ENCODE peak calls at places on chromosome 13, in four cellular contexts. H is K562, Q is GM12878, B is HepG2. K is an unnamed sample.

GRCh38 chr13:35881360-35881759 is 249.8 kb downstream of the DCLK1 start:
- DNase-seq in H (no peak), Q (no peak), B (no peak), K (no peak)

GRCh38 chr13:110477711-110478245 is 83.7 kb downstream of the RAB20 start:
- DNase-seq in H (no peak), Q (no peak), B (no peak), K (no peak)

GRCh38 chr13:103140001-103140671 is 73.9 kb upstream of the SLC10A2 start:
- DNase-seq in H (peak), Q (peak), B (peak), K (peak)

GRCh38 chr13:34730966-34731365 is 211.1 kb upstream of the NBEA start:
- DNase-seq in H (no peak), Q (no peak), B (no peak), K (no peak)

GRCh38 chr13:101262306-101262705 is 154.0 kb downstream of the NALCN start:
- DNase-seq in H (no peak), Q (no peak), B (no peak), K (no peak)

GRCh38 chr13:45847554-45848224 is 3.9 kb downstream of the SIAH3 start:
- DNase-seq in H (peak), Q (no peak), B (no peak), K (no peak)

GRCh38 chr13:70814684-70815083 is 706.4 kb upstream of the KLHL1 start:
- DNase-seq in H (no peak), Q (no peak), B (no peak), K (no peak)

GRCh38 chr13:65834897-65835296 is 1395.2 kb downstream of the PCDH9 start:
- DNase-seq in H (no peak), Q (no peak), B (no peak), K (no peak)

GRCh38 chr13:108947551-108948030 is 318.2 kb downstream of the MYO16 start:
- DNase-seq in H (no peak), Q (no peak), B (no peak), K (no peak)

GRCh38 chr13:106581268-106581667 is 13.3 kb upstream of the ARGLU1 start:
- DNase-seq in H (no peak), Q (no peak), B (no peak), K (no peak)

GRCh38 chr13:75299913-75300862 is 181.8 kb downstream of the TBC1D4 start:
- DNase-seq in H (no peak), Q (peak), B (no peak), K (no peak)

GRCh38 chr13:83709751-83710515 is 172.3 kb downstream of the SLITRK1 start:
- DNase-seq in H (no peak), Q (no peak), B (no peak), K (no peak)

GRCh38 chr13:34013061-34013460 is 195.1 kb downstream of the RFC3 start:
- DNase-seq in H (no peak), Q (no peak), B (no peak), K (no peak)

GRCh38 chr13:32674503-32674902 is 88.3 kb downstream of the PDS5B start:
- DNase-seq in H (no peak), Q (no peak), B (no peak), K (no peak)

GRCh38 chr13:51502206-51502651 is 49.4 kb upstream of the INTS6 start:
- DNase-seq in H (no peak), Q (peak), B (no peak), K (no peak)

GRCh38 chr13:80360298-80360827 is 19.4 kb upstream of the SPRY2 start:
- DNase-seq in H (no peak), Q (no peak), B (no peak), K (no peak)

GRCh38 chr13:106617561-106617960 is 49.6 kb upstream of the ARGLU1 start:
- DNase-seq in H (no peak), Q (no peak), B (no peak), K (no peak)

GRCh38 chr13:60572855-60573254 is 175.8 kb downstream of the TDRD3 start:
- DNase-seq in H (no peak), Q (no peak), B (no peak), K (no peak)

GRCh38 chr13:111317571-111318360 is 2.7 kb upstream of the TEX29 start:
- DNase-seq in H (no peak), Q (no peak), B (no peak), K (no peak)

GRCh38 chr13:106882222-106882621 is 314.3 kb upstream of the ARGLU1 start:
- DNase-seq in H (no peak), Q (no peak), B (no peak), K (no peak)

GRCh38 chr13:86584301-86584700 is 785.1 kb upstream of the SLITRK6 start:
- DNase-seq in H (no peak), Q (no peak), B (no peak), K (no peak)

GRCh38 chr13:110641055-110642015 is 26.0 kb downstream of the NAXD start:
- DNase-seq in H (no peak), Q (no peak), B (no peak), K (no peak)

GRCh38 chr13:30422056-30422914 is at the start of gene UBE2L5:
- DNase-seq in H (peak), Q (no peak), B (peak), K (no peak)

GRCh38 chr13:24709186-24709913 is 29.1 kb downstream of the ATP12A start:
- DNase-seq in H (no peak), Q (no peak), B (no peak), K (no peak)

GRCh38 chr13:28059214-28059613 is 41.2 kb downstream of the FLT3 start:
- DNase-seq in H (peak), Q (no peak), B (peak), K (no peak)
- TF ChIP-seq SIN3A in H (no peak), Q (no peak), B (no peak), K (no peak)

DNA sequence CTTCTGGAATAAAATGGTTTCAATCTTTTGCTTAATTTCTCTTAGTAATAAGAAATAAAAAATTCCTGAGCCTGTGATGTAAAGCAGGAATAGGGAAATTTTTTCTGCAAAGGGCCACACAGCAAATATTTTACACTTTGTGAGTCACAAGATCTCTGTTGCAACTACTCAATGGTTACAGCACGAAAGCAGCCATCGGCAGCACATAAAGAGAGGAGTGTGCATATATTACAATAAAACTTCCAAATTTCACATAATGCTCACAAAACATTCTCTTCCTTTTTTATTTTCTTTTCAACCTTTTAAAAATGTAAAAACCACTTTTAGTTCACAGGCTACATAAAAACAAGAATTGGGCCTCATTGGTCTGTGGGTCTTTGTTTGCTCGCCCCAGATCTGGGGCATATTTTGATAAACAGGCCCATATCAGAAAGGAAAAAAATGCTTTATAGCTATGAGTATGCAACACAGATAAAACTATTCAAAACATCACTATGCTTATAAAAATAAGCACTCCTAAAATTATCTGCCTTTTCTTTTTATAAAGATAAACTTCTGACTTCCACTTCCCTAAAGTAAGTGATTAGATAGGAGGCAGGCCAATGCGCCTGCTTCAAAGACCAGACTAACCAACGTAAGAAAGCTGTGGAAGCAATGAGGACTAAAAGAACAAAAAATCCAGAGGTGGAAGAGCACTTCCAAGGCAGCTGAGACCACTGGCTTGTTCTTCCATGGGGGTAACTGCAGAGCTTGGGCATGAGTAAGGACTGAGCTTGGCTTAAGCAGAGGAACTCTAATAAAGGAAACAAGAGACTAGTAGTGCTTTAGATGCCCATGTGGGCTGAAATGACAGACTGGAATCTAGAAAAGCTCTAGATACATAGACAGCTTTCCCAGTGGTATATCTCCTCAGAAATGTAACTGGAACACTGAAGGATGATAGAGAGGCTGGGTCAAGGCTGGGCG is 26.4 kb downstream of the MYCBP2 start:
- DNase-seq in H (peak), Q (no peak), B (no peak), K (no peak)
- H3K4me3 ChIP-seq in H (no peak), Q (peak), B (no peak), K (no peak)

DNA sequence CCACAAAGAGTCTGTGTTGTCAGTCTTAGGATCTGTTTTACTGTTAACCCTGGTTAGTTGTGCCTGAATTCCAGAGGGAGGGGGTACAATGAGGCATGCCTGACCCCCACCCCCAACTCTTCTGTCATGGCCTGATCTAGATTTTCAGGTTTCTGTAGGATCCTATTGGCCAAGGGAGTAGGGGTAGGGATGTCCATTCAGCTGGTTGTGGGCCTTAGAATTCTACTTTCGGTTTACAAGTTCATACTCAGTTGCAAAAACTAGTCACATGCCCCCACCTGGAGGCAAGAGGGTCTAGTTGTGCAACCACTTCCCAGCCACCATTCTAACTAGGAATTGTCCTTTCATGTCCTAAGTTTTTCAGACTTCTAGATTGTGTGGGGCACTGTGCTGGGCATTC is 94.3 kb upstream of the MBNL2 start:
- DNase-seq in H (no peak), Q (no peak), B (peak), K (no peak)
- TF ChIP-seq SIN3A in H (no peak), Q (no peak), B (no peak), K (no peak)

GRCh38 chr13:113837554-113838355 is 26.1 kb downstream of the GAS6 start:
- DNase-seq in H (peak), Q (no peak), B (peak), K (no peak)

GRCh38 chr13:113834496-113835200 is 29.2 kb downstream of the GAS6 start:
- DNase-seq in H (no peak), Q (no peak), B (no peak), K (no peak)

GRCh38 chr13:113836917-113837553 is 26.8 kb downstream of the GAS6 start:
- DNase-seq in H (no peak), Q (no peak), B (no peak), K (no peak)

GRCh38 chr13:113833111-113833830 is 30.6 kb downstream of the GAS6 start:
- DNase-seq in H (no peak), Q (no peak), B (no peak), K (no peak)

DNA sequence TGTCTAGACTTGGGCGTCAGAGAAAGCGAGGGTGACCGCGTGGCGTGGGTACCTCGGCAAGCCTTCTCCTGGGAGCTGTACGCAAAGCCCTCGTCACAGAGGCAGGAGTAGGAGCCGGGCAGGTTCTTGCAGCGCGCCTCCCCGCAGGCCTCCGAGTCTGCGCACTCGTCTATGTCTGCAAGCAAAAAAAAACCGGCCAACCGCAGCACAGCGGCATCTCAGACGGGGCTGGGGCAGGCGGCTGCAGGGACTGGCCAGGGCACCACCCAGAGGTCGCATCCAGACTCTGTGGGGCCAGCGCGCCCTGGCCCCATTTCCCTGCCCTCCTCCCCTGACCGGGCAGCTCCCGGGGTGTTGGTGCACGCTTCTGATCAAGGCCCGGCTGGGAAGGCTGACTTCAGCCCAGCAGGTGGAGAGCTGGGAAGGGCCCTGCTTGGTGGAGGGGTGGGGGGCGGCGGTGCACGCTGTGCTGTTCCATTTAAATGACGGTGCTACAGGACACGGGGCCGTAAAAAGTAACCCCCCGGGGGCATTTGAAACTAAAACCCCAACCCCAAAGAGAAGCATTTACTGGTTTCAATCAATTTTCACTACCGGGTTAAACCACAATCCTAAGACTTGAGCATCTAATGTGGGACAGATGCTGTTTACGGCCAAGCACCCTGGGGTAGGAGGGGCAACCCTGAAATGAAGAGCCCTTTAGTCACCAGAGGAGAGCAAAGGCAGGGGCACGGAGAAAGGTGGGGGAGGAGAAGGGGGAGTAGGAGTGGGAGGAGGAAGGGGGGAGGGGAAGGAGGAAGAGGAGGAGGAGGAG is 28.2 kb downstream of the GAS6 start:
- DNase-seq in H (no peak), Q (no peak), B (no peak), K (no peak)
- H3K4me3 ChIP-seq in H (no peak), Q (no peak), B (no peak), K (no peak)

GRCh38 chr13:26682606-26683005 is 78.0 kb downstream of the GPR12 start:
- DNase-seq in H (no peak), Q (no peak), B (no peak), K (no peak)

GRCh38 chr13:26686285-26686684 is 74.3 kb downstream of the GPR12 start:
- DNase-seq in H (no peak), Q (no peak), B (no peak), K (no peak)

GRCh38 chr13:26685606-26686005 is 75.0 kb downstream of the GPR12 start:
- DNase-seq in H (no peak), Q (no peak), B (no peak), K (no peak)

GRCh38 chr13:26693749-26694463 is 66.7 kb downstream of the GPR12 start:
- DNase-seq in H (no peak), Q (no peak), B (no peak), K (no peak)

GRCh38 chr13:26688286-26688685 is 72.3 kb downstream of the GPR12 start:
- DNase-seq in H (no peak), Q (no peak), B (no peak), K (no peak)
- TF ChIP-seq SIN3A in H (no peak), Q (no peak), B (no peak), K (no peak)

GRCh38 chr13:39373108-39373507 is 229.9 kb downstream of the LHFPL6 start:
- DNase-seq in H (no peak), Q (no peak), B (no peak), K (no peak)
- H3K4me3 ChIP-seq in H (no peak), Q (no peak), B (no peak), K (no peak)

K was measured in Panc1.